ENCODE peak calls at places on chromosomes 11 and 22, in four cellular contexts. K, U, L and G are unnamed samples.

GRCh38 chr11:43511959-43512358 is 153.2 kb downstream of the TTC17 start:
- DNase-seq in K (no peak), U (no peak), L (no peak), G (no peak)

GRCh38 chr11:61826930-61827572 is 1.0 kb upstream of the FADS2 start:
- DNase-seq in K (no peak), U (no peak), L (peak), G (peak)

GRCh38 chr11:35138949-35139881 is at the start of gene CD44:
- DNase-seq in K (peak), U (peak), L (peak), G (peak)

GRCh38 chr11:63673579-63673978 is 2.4 kb upstream of the ATL3 start:
- DNase-seq in K (peak), U (no peak), L (no peak), G (no peak)

GRCh38 chr11:75014129-75014528 is 25.4 kb downstream of the NEU3 start:
- DNase-seq in K (peak), U (no peak), L (no peak), G (peak)

GRCh38 chr11:48055292-48056132 is 75.2 kb downstream of the PTPRJ start:
- DNase-seq in K (peak), U (no peak), L (no peak), G (peak)

GRCh38 chr11:76724162-76724768 is 53.7 kb upstream of the LRRC32 start:
- DNase-seq in K (no peak), U (no peak), L (no peak), G (no peak)

GRCh38 chr11:118907051-118907748 is 18.5 kb downstream of the BCL9L start:
- DNase-seq in K (peak), U (peak), L (peak), G (peak)

GRCh38 chr11:27294654-27295053 is 68.4 kb downstream of the CCDC34 start:
- DNase-seq in K (no peak), U (no peak), L (no peak), G (no peak)

GRCh38 chr22:40036591-40037225 is 42.0 kb downstream of the FAM83F start:
- DNase-seq in K (peak), U (peak), L (peak), G (peak)

GRCh38 chr11:1396375-1396841 is 6.7 kb downstream of the BRSK2 start:
- DNase-seq in K (no peak), U (no peak), L (no peak), G (no peak)

GRCh38 chr22:33869946-33870345 is 50.3 kb downstream of the LARGE1 start:
- DNase-seq in K (no peak), U (no peak), L (no peak), G (no peak)

GRCh38 chr11:132878111-132878510 is 654.2 kb downstream of the OPCML start:
- DNase-seq in K (no peak), U (no peak), L (no peak), G (no peak)